ENCODE peak calls at places on chromosome X, in five cellular contexts. One of them, this sample, is unnamed.

GRCh38 chrX:134599173-134599914 is 58.9 kb downstream of the PLAC1 start:
- DNase-seq in breast epithelium: no peak
- DNase-seq in tibial nerve: peak; percentile 32
- DNase-seq in sigmoid colon: peak; percentile 72
- DNase-seq in lower leg skin: no peak
- DNase-seq in this sample: no peak

GRCh38 chrX:13669246-13669689 is 16.3 kb downstream of the TCEANC start:
- DNase-seq in sigmoid colon: peak; percentile 82
- DNase-seq in lower leg skin: no peak
- DNase-seq in tibial nerve: peak; percentile 72
- DNase-seq in breast epithelium: peak; percentile 70
- DNase-seq in this sample: peak; percentile 53

GRCh38 chrX:123648028-123648810 is 84.6 kb downstream of the THOC2 start:
- DNase-seq in breast epithelium: no peak
- DNase-seq in sigmoid colon: no peak
- DNase-seq in lower leg skin: no peak
- DNase-seq in tibial nerve: no peak
- DNase-seq in this sample: peak; percentile 4

GRCh38 chrX:72305286-72306084 is at the start of gene CITED1:
- DNase-seq in breast epithelium: no peak
- DNase-seq in sigmoid colon: no peak
- DNase-seq in lower leg skin: no peak
- DNase-seq in tibial nerve: no peak
- DNase-seq in this sample: no peak

GRCh38 chrX:115459883-115460564 is 101.0 kb upstream of the PLS3 start:
- DNase-seq in lower leg skin: no peak
- DNase-seq in breast epithelium: no peak
- DNase-seq in tibial nerve: no peak
- DNase-seq in sigmoid colon: no peak
- DNase-seq in this sample: no peak

GRCh38 chrX:70032797-70033196 is 16.9 kb downstream of the AWAT2 start:
- DNase-seq in tibial nerve: no peak
- DNase-seq in sigmoid colon: no peak
- DNase-seq in breast epithelium: no peak
- DNase-seq in lower leg skin: no peak
- DNase-seq in this sample: no peak

GRCh38 chrX:10158279-10158939 is 1.6 kb downstream of the CLCN4 start:
- DNase-seq in tibial nerve: no peak
- DNase-seq in sigmoid colon: no peak
- DNase-seq in lower leg skin: no peak
- DNase-seq in breast epithelium: no peak
- DNase-seq in this sample: peak; percentile 37

GRCh38 chrX:97389761-97390192 is 506.1 kb downstream of the RPA4 start:
- DNase-seq in tibial nerve: no peak
- DNase-seq in breast epithelium: no peak
- DNase-seq in sigmoid colon: no peak
- DNase-seq in lower leg skin: no peak
- DNase-seq in this sample: peak; percentile 73

GRCh38 chrX:12383196-12383595 is 244.9 kb downstream of the FRMPD4 start:
- DNase-seq in lower leg skin: no peak
- DNase-seq in tibial nerve: no peak
- DNase-seq in breast epithelium: no peak
- DNase-seq in sigmoid colon: no peak
- DNase-seq in this sample: no peak

GRCh38 chrX:22742174-22742573 is 257.6 kb upstream of the DDX53 start:
- DNase-seq in lower leg skin: no peak
- DNase-seq in breast epithelium: no peak
- DNase-seq in sigmoid colon: no peak
- DNase-seq in tibial nerve: no peak
- DNase-seq in this sample: no peak

GRCh38 chrX:69238960-69239231 is 73.6 kb upstream of the PJA1 start:
- DNase-seq in lower leg skin: no peak
- DNase-seq in sigmoid colon: no peak
- DNase-seq in tibial nerve: no peak
- DNase-seq in breast epithelium: no peak
- DNase-seq in this sample: no peak

GRCh38 chrX:21738145-21738949 is 19.6 kb downstream of the SMPX start:
- DNase-seq in breast epithelium: no peak
- DNase-seq in tibial nerve: no peak
- DNase-seq in sigmoid colon: no peak
- DNase-seq in lower leg skin: no peak
- DNase-seq in this sample: no peak

GRCh38 chrX:38798956-38799355 is 2.3 kb upstream of the MID1IP1 start:
- DNase-seq in sigmoid colon: no peak
- DNase-seq in tibial nerve: no peak
- DNase-seq in lower leg skin: no peak
- DNase-seq in breast epithelium: no peak
- DNase-seq in this sample: peak; percentile 22

GRCh38 chrX:97155809-97156208 is 272.1 kb downstream of the RPA4 start:
- DNase-seq in sigmoid colon: no peak
- DNase-seq in tibial nerve: no peak
- DNase-seq in breast epithelium: no peak
- DNase-seq in lower leg skin: no peak
- DNase-seq in this sample: no peak

GRCh38 chrX:103817502-103817901 is 14.6 kb downstream of the RAB9B start:
- DNase-seq in lower leg skin: no peak
- DNase-seq in sigmoid colon: no peak
- DNase-seq in breast epithelium: no peak
- DNase-seq in tibial nerve: peak; percentile 74
- DNase-seq in this sample: peak; percentile 53

GRCh38 chrX:51641421-51642021 is 22.8 kb upstream of the CENPVL3 start:
- DNase-seq in tibial nerve: peak; percentile 5
- DNase-seq in breast epithelium: no peak
- DNase-seq in lower leg skin: no peak
- DNase-seq in sigmoid colon: no peak
- DNase-seq in this sample: peak; percentile 26

GRCh38 chrX:83658731-83659130 is 150.6 kb downstream of the POU3F4 start:
- DNase-seq in lower leg skin: no peak
- DNase-seq in sigmoid colon: no peak
- DNase-seq in breast epithelium: no peak
- DNase-seq in tibial nerve: no peak
- DNase-seq in this sample: no peak

GRCh38 chrX:2609431-2610238 is 81.5 kb upstream of the CD99 start:
- DNase-seq in tibial nerve: no peak
- DNase-seq in lower leg skin: peak; percentile 87
- DNase-seq in sigmoid colon: peak; percentile 64
- DNase-seq in breast epithelium: no peak
- DNase-seq in this sample: peak; percentile 58

GRCh38 chrX:119132961-119133360 is 5.3 kb upstream of the KIAA1210 start:
- DNase-seq in tibial nerve: no peak
- DNase-seq in sigmoid colon: no peak
- DNase-seq in lower leg skin: no peak
- DNase-seq in breast epithelium: no peak
- DNase-seq in this sample: no peak

GRCh38 chrX:43025806-43026205 is 247.8 kb upstream of the PPP1R2C start:
- DNase-seq in lower leg skin: no peak
- DNase-seq in breast epithelium: no peak
- DNase-seq in sigmoid colon: no peak
- DNase-seq in tibial nerve: no peak
- DNase-seq in this sample: no peak

GRCh38 chrX:131633285-131633917 is 89.5 kb downstream of the OR13H1 start:
- DNase-seq in lower leg skin: no peak
- DNase-seq in tibial nerve: peak; percentile 42
- DNase-seq in sigmoid colon: peak; percentile 68
- DNase-seq in breast epithelium: no peak
- DNase-seq in this sample: peak; percentile 11

GRCh38 chrX:11458175-11458574 is 165.0 kb downstream of the AMELX start:
- DNase-seq in lower leg skin: no peak
- DNase-seq in tibial nerve: no peak
- DNase-seq in breast epithelium: no peak
- DNase-seq in sigmoid colon: no peak
- DNase-seq in this sample: no peak

GRCh38 chrX:131617182-131617581 is 73.3 kb downstream of the OR13H1 start:
- DNase-seq in lower leg skin: no peak
- DNase-seq in tibial nerve: no peak
- DNase-seq in sigmoid colon: no peak
- DNase-seq in breast epithelium: no peak
- DNase-seq in this sample: no peak

GRCh38 chrX:40150503-40150902 is 52.7 kb upstream of the BCOR start:
- DNase-seq in breast epithelium: no peak
- DNase-seq in lower leg skin: no peak
- DNase-seq in tibial nerve: no peak
- DNase-seq in sigmoid colon: no peak
- DNase-seq in this sample: no peak

GRCh38 chrX:47232803-47233332 is at the start of gene USP11:
- DNase-seq in breast epithelium: no peak
- DNase-seq in sigmoid colon: peak; percentile 81
- DNase-seq in tibial nerve: no peak
- DNase-seq in lower leg skin: peak; percentile 87
- DNase-seq in this sample: no peak

GRCh38 chrX:53073115-53073581 is 9.0 kb upstream of the TSPYL2 start:
- DNase-seq in sigmoid colon: no peak
- DNase-seq in lower leg skin: no peak
- DNase-seq in tibial nerve: no peak
- DNase-seq in breast epithelium: no peak
- DNase-seq in this sample: no peak

GRCh38 chrX:109848451-109849050 is 115.5 kb upstream of the ACSL4 start:
- DNase-seq in lower leg skin: no peak
- DNase-seq in sigmoid colon: no peak
- DNase-seq in tibial nerve: no peak
- DNase-seq in breast epithelium: no peak
- DNase-seq in this sample: peak; percentile 3

GRCh38 chrX:118948270-118948669 is 26.1 kb upstream of the LONRF3 start:
- DNase-seq in breast epithelium: no peak
- DNase-seq in sigmoid colon: no peak
- DNase-seq in lower leg skin: no peak
- DNase-seq in tibial nerve: no peak
- DNase-seq in this sample: no peak

GRCh38 chrX:147476008-147476407 is 435.7 kb upstream of the FMR1 start:
- DNase-seq in tibial nerve: no peak
- DNase-seq in sigmoid colon: no peak
- DNase-seq in breast epithelium: no peak
- DNase-seq in lower leg skin: no peak
- DNase-seq in this sample: no peak

GRCh38 chrX:49042581-49043219 is 457 bp downstream of the TFE3 start:
- DNase-seq in tibial nerve: no peak
- DNase-seq in sigmoid colon: no peak
- DNase-seq in lower leg skin: no peak
- DNase-seq in breast epithelium: no peak
- DNase-seq in this sample: no peak
- TF ChIP-seq POLR2A in tibial nerve: no peak
- TF ChIP-seq POLR2A in sigmoid colon: no peak
- TF ChIP-seq POLR2A in lower leg skin: no peak
- TF ChIP-seq POLR2A in breast epithelium: no peak
- TF ChIP-seq POLR2A in this sample: no peak

GRCh38 chrX:30653415-30654131 is at the start of gene GK:
- DNase-seq in tibial nerve: no peak
- DNase-seq in breast epithelium: no peak
- DNase-seq in sigmoid colon: peak; percentile 64
- DNase-seq in lower leg skin: peak; percentile 86
- DNase-seq in this sample: peak; percentile 3

GRCh38 chrX:30652527-30653414 is 452 bp upstream of the GK start:
- DNase-seq in tibial nerve: peak; percentile 88
- DNase-seq in sigmoid colon: peak; percentile 97
- DNase-seq in lower leg skin: peak; percentile 98
- DNase-seq in breast epithelium: peak; percentile 92
- DNase-seq in this sample: peak; percentile 93

GRCh38 chrX:30657542-30658238 is 4.5 kb downstream of the GK start:
- DNase-seq in breast epithelium: no peak
- DNase-seq in tibial nerve: no peak
- DNase-seq in lower leg skin: no peak
- DNase-seq in sigmoid colon: no peak
- DNase-seq in this sample: no peak

GRCh38 chrX:30659421-30659820 is 6.2 kb downstream of the GK start:
- DNase-seq in breast epithelium: no peak
- DNase-seq in sigmoid colon: no peak
- DNase-seq in tibial nerve: no peak
- DNase-seq in lower leg skin: no peak
- DNase-seq in this sample: peak; percentile 52

DNA sequence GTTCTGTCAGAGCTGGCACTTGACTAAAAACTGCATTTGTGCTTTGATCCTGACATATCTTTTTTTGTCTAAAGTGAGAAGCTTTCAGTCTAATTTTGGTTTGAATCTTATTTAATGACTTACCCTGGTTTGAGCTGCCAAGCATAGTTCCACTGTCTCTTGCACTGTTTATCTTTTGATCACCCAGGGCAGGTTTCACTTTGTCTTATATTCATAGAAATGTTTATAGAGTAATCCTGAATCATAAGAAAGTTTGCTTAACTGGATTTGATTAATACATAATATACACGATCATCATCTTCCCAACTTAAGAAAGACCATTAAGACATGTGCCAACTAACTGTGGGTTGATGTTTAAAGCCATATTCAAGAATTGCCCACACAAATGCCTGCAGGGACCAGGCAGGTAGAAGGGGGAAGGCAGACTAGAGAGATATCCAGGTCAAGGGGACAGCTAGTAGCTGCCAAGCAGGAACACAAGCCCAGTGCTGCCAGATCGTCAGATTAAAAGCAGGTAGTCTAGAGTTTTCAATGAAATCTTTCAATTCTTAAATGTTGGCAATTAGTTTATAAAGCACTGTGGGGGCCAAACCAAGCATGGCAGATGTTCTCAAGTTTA is 1.9 kb downstream of the GK start:
- DNase-seq in tibial nerve: no peak
- DNase-seq in lower leg skin: no peak
- DNase-seq in sigmoid colon: no peak
- DNase-seq in breast epithelium: no peak
- DNase-seq in this sample: no peak
- TF ChIP-seq POLR2A in tibial nerve: no peak
- TF ChIP-seq POLR2A in lower leg skin: no peak
- TF ChIP-seq POLR2A in sigmoid colon: no peak
- TF ChIP-seq POLR2A in breast epithelium: no peak
- TF ChIP-seq POLR2A in this sample: no peak

GRCh38 chrX:49071877-49072711 is 1.7 kb downstream of the PRAF2 start:
- DNase-seq in sigmoid colon: peak; percentile 94
- DNase-seq in tibial nerve: peak; percentile 68
- DNase-seq in breast epithelium: peak; percentile 65
- DNase-seq in lower leg skin: no peak
- DNase-seq in this sample: peak; percentile 81
- TF ChIP-seq POLR2A in sigmoid colon: no peak
- TF ChIP-seq POLR2A in tibial nerve: peak; percentile 19
- TF ChIP-seq POLR2A in breast epithelium: no peak
- TF ChIP-seq POLR2A in lower leg skin: no peak
- TF ChIP-seq POLR2A in this sample: peak; percentile 41

GRCh38 chrX:136405126-136405525 is 82.6 kb upstream of the BRS3 start:
- DNase-seq in breast epithelium: no peak
- DNase-seq in tibial nerve: no peak
- DNase-seq in lower leg skin: no peak
- DNase-seq in sigmoid colon: no peak
- DNase-seq in this sample: no peak
- TF ChIP-seq POLR2A in breast epithelium: no peak
- TF ChIP-seq POLR2A in tibial nerve: no peak
- TF ChIP-seq POLR2A in lower leg skin: no peak
- TF ChIP-seq POLR2A in sigmoid colon: no peak
- TF ChIP-seq POLR2A in this sample: no peak

GRCh38 chrX:57121162-57121741 is at the start of gene SPIN2B:
- DNase-seq in lower leg skin: peak; percentile 93
- DNase-seq in sigmoid colon: peak; percentile 90
- DNase-seq in breast epithelium: peak; percentile 54
- DNase-seq in tibial nerve: peak; percentile 48
- DNase-seq in this sample: peak; percentile 85
- TF ChIP-seq POLR2A in lower leg skin: no peak
- TF ChIP-seq POLR2A in sigmoid colon: peak; percentile 38
- TF ChIP-seq POLR2A in breast epithelium: no peak
- TF ChIP-seq POLR2A in tibial nerve: peak; percentile 38
- TF ChIP-seq POLR2A in this sample: peak; percentile 76